ENCODE peak calls at places on chromosome 16, in ten cellular contexts. A, U, Q, J, L, T, C, E, I and Y are unnamed samples.

GRCh38 chr16:1533443-1533951 is at the start of gene TMEM204:
- DNase-seq in A (peak; percentile 85), U (peak; percentile 72), Q (peak; percentile 57), J (peak; percentile 79), L (peak; percentile 89), T (no peak), C (peak; percentile 81), E (peak; percentile 52), I (peak; percentile 59), Y (peak; percentile 72)

GRCh38 chr16:48003226-48003907 is 152.4 kb downstream of the ABCC12 start:
- DNase-seq in A (no peak), U (no peak), Q (no peak), J (no peak), L (no peak), T (no peak), C (no peak), E (no peak), I (no peak), Y (no peak)

GRCh38 chr16:15553313-15554088 is 89.5 kb downstream of the MARF1 start:
- DNase-seq in A (no peak), U (no peak), Q (no peak), J (no peak), L (no peak), T (no peak), C (no peak), E (no peak), I (no peak), Y (no peak)

GRCh38 chr16:83335076-83335475 is 472.7 kb upstream of the HSBP1 start:
- DNase-seq in A (no peak), U (no peak), Q (no peak), J (no peak), L (no peak), T (no peak), C (no peak), E (no peak), I (no peak), Y (no peak)

GRCh38 chr16:85398688-85399582 is 214.2 kb upstream of the GSE1 start:
- DNase-seq in A (no peak), U (peak; percentile 10), Q (no peak), J (no peak), L (peak; percentile 37), T (peak; percentile 34), C (no peak), E (no peak), I (no peak), Y (no peak)

GRCh38 chr16:10362077-10362863 is 23.6 kb upstream of the ATF7IP2 start:
- DNase-seq in A (no peak), U (no peak), Q (no peak), J (no peak), L (no peak), T (no peak), C (no peak), E (no peak), I (no peak), Y (no peak)

GRCh38 chr16:49015189-49015540 is 266.5 kb downstream of the CBLN1 start:
- DNase-seq in A (no peak), U (no peak), Q (no peak), J (no peak), L (no peak), T (no peak), C (no peak), E (no peak), I (no peak), Y (no peak)

GRCh38 chr16:154223-155030 is 2.0 kb downstream of the HBZ start:
- DNase-seq in A (peak; percentile 35), U (no peak), Q (peak; percentile 39), J (no peak), L (peak; percentile 64), T (no peak), C (no peak), E (no peak), I (peak; percentile 27), Y (no peak)

GRCh38 chr16:75113046-75113491 is 3.5 kb downstream of the LDHD start:
- DNase-seq in A (no peak), U (no peak), Q (no peak), J (no peak), L (no peak), T (no peak), C (no peak), E (no peak), I (no peak), Y (no peak)

GRCh38 chr16:3960049-3960809 is 79.7 kb upstream of the CREBBP start:
- DNase-seq in A (no peak), U (no peak), Q (no peak), J (no peak), L (no peak), T (no peak), C (no peak), E (no peak), I (no peak), Y (no peak)

GRCh38 chr16:4517812-4518211 is 20.8 kb downstream of the CDIP1 start:
- DNase-seq in A (peak; percentile 57), U (no peak), Q (no peak), J (no peak), L (no peak), T (no peak), C (no peak), E (no peak), I (no peak), Y (no peak)

GRCh38 chr16:86508947-86509758 is 1.2 kb upstream of the FOXF1 start:
- DNase-seq in A (peak; percentile 77), U (no peak), Q (no peak), J (peak; percentile 55), L (peak; percentile 82), T (no peak), C (peak; percentile 33), E (peak; percentile 35), I (peak; percentile 46), Y (no peak)

GRCh38 chr16:50841081-50841886 is 99.4 kb downstream of the CYLD start:
- DNase-seq in A (peak; percentile 47), U (no peak), Q (no peak), J (no peak), L (no peak), T (no peak), C (no peak), E (no peak), I (no peak), Y (no peak)

GRCh38 chr16:53664724-53665345 is 38.8 kb downstream of the RPGRIP1L start:
- DNase-seq in A (peak; percentile 91), U (peak; percentile 44), Q (peak; percentile 23), J (no peak), L (no peak), T (no peak), C (no peak), E (no peak), I (no peak), Y (no peak)

GRCh38 chr16:30758988-30759461 is 2.8 kb downstream of the CFAP119 start:
- DNase-seq in A (no peak), U (no peak), Q (no peak), J (no peak), L (no peak), T (no peak), C (no peak), E (no peak), I (no peak), Y (peak; percentile 16)

GRCh38 chr16:66289986-66290385 is 76.5 kb upstream of the CDH5 start:
- DNase-seq in A (no peak), U (no peak), Q (no peak), J (no peak), L (no peak), T (no peak), C (no peak), E (no peak), I (no peak), Y (no peak)

GRCh38 chr16:61366006-61366405 is 670.2 kb downstream of the CDH8 start:
- DNase-seq in A (no peak), U (no peak), Q (no peak), J (no peak), L (no peak), T (no peak), C (no peak), E (no peak), I (no peak), Y (no peak)

GRCh38 chr16:27972500-27972899 is 91.0 kb downstream of the GSG1L start:
- DNase-seq in A (peak; percentile 32), U (no peak), Q (no peak), J (no peak), L (no peak), T (no peak), C (no peak), E (no peak), I (peak; percentile 11), Y (no peak)
- TF ChIP-seq CTCF in A (peak; percentile 52), U (peak; percentile 17), Q (no peak), J (peak; percentile 41), L (peak; percentile 31), T (peak; percentile 33), C (no peak), E (no peak), I (peak; percentile 29), Y (no peak)

DNA sequence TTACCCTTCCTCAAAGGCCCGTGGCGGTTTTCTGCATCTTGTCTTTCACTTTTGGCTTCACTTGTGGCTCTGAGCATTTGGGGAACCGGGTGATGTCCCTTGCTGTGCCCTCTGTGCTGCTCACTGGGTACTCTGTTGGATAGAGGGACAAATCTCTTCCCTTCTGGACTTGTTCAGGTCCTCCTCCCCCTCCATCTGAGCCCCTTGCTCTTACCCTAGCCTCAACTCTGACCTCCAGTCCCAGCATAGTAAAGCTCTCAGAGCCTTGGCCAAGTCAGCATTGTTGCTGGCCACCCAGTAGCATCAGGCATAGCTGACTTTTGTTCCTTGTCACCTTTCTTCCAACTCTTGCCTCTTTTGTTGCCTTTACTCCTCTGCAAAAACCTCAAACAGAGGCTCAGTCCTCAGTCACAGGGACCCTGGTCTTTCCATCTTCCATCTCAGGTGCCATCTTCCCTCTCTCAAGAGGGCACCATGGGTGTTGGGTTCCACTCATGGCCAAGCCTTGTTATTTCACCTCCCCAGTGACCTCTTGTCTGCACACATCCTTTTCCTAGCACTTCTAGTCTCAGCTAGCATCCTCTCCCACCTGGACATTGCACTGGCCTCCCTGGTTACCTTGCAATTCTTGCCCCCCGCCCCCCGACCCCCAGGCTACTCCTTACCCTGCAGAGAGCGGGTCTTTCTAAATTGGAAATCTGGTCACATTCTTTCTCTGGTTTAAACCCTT is 391 bp upstream of the PSMB10 start:
- DNase-seq in A (no peak), U (peak; percentile 74), Q (peak; percentile 56), J (no peak), L (no peak), T (no peak), C (no peak), E (peak; percentile 80), I (peak; percentile 83), Y (peak; percentile 64)
- H3K4me1 ChIP-seq in A (peaks cover 9% of the 10 kb centered on the region), U (peaks cover 21% of the 10 kb centered on the region), Q (peaks cover 12% of the 10 kb centered on the region), J (peaks cover 24% of the 10 kb centered on the region), L (peaks cover 27% of the 10 kb centered on the region), T (peaks cover 25% of the 10 kb centered on the region), C (peaks cover 3% of the 10 kb centered on the region), E (peaks cover 11% of the 10 kb centered on the region), I (peaks cover 22% of the 10 kb centered on the region), Y (peaks cover 29% of the 10 kb centered on the region)

GRCh38 chr16:81817789-81818304 is 38.8 kb downstream of the PLCG2 start:
- DNase-seq in A (no peak), U (no peak), Q (no peak), J (no peak), L (no peak), T (peak; percentile 53), C (no peak), E (no peak), I (peak; percentile 47), Y (no peak)
- H3K27ac ChIP-seq in A (no peak overlapping the region), U (no peak overlapping the region), Q (no peak overlapping the region), J (no peak overlapping the region), L (no peak overlapping the region), T (peak overlapping the region; percentile 20), C (no peak overlapping the region), E (no peak overlapping the region), I (peak overlapping the region; percentile 61), Y (no peak overlapping the region)

DNA sequence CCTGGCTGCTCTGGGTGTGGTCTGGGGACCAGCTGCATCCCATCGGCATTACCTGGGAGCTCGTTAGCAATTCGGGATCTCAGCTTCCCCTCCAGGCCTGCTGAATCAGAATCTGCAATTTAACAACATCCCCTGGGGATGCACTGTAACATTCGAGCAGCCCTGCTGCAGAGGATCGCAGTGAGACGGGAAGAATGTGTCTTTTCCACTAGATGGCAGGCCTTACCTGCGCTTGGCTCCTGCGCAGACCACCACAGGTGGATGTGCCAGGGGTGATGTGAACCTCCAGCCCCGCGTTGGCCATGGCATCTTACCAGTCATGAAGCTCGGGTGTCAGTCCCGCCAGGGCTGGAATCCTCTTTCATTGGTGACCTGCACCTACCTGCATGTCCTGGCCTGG is 209.9 kb downstream of the PRKCB start:
- DNase-seq in A (no peak), U (no peak), Q (no peak), J (no peak), L (no peak), T (no peak), C (no peak), E (no peak), I (no peak), Y (no peak)
- TF ChIP-seq CTCF in A (peak; percentile 7), U (no peak), Q (no peak), J (no peak), L (no peak), T (no peak), C (no peak), E (no peak), I (no peak), Y (no peak)